ENCODE peak calls at places on chromosomes 7 and 10, in nine cellular contexts. S is left cardiac atrium; I is activated T-cell treated with anti-CD3 and anti-CD28 coated beads, Interleukin-2, amount 50 U/mL, for 72 hours; X is activated CD4-positive, alpha-beta T cell treated with anti-CD3 and anti-CD28 coated beads, Interleukin-2, amount 50 U/mL, for 1 hour; M is left lobe of liver; T is fibroblast of pulmonary artery; E is non-pigmented ciliary epithelial cell; A is memory B cell; K is PC-3. O is an unnamed sample.

GRCh38 chr10:17383801-17384445 is 70.5 kb downstream of the ST8SIA6 start:
- DNase-seq in S (no peak), I (no peak), X (no peak), M (no peak), T (peak; percentile 2), E (no peak), A (no peak), K (no peak), O (no peak)

GRCh38 chr7:152076324-152076821 is 50.9 kb downstream of the GALNT11 start:
- DNase-seq in S (no peak), I (peak; percentile 5), X (no peak), M (no peak), T (peak; percentile 16), E (no peak), A (no peak), K (peak; percentile 31), O (no peak)

GRCh38 chr7:132514430-132514829 is 61.8 kb downstream of the PLXNA4 start:
- DNase-seq in S (no peak), I (no peak), X (no peak), M (no peak), T (no peak), E (no peak), A (no peak), K (no peak), O (no peak)

GRCh38 chr7:48183370-48183743 is 12.1 kb downstream of the ABCA13 start:
- DNase-seq in S (no peak), I (no peak), X (no peak), M (no peak), T (no peak), E (no peak), A (no peak), K (no peak), O (no peak)

GRCh38 chr7:74061840-74062539 is 21.6 kb upstream of the LIMK1 start:
- DNase-seq in S (peak; percentile 89), I (peak; percentile 69), X (peak; percentile 60), M (peak; percentile 90), T (peak; percentile 96), E (peak; percentile 65), A (peak; percentile 55), K (peak; percentile 85), O (peak; percentile 94)

GRCh38 chr7:36038063-36038721 is 114.9 kb upstream of the EEPD1 start:
- DNase-seq in S (no peak), I (no peak), X (no peak), M (no peak), T (no peak), E (no peak), A (no peak), K (peak; percentile 84), O (no peak)

GRCh38 chr10:46556515-46557318 is at the start of gene GPRIN2:
- DNase-seq in S (no peak), I (no peak), X (no peak), M (no peak), T (no peak), E (no peak), A (peak; percentile 10), K (peak; percentile 31), O (peak; percentile 95)

GRCh38 chr7:105346593-105347322 is 42.0 kb downstream of the SRPK2 start:
- DNase-seq in S (no peak), I (no peak), X (no peak), M (no peak), T (no peak), E (no peak), A (no peak), K (no peak), O (no peak)

GRCh38 chr7:129166745-129167144 is 21.7 kb upstream of the SMO start:
- DNase-seq in S (no peak), I (peak; percentile 33), X (no peak), M (no peak), T (no peak), E (no peak), A (no peak), K (no peak), O (no peak)

GRCh38 chr7:129741743-129742213 is 130.3 kb downstream of the NRF1 start:
- DNase-seq in S (no peak), I (no peak), X (no peak), M (no peak), T (no peak), E (no peak), A (no peak), K (peak; percentile 7), O (no peak)

GRCh38 chr7:34131371-34131770 is 226.0 kb downstream of the BMPER start:
- DNase-seq in S (no peak), I (no peak), X (no peak), M (no peak), T (no peak), E (no peak), A (no peak), K (no peak), O (no peak)

GRCh38 chr7:106282374-106282773 is 2.4 kb downstream of the NAMPT start:
- DNase-seq in S (no peak), I (no peak), X (no peak), M (no peak), T (peak; percentile 66), E (no peak), A (no peak), K (no peak), O (no peak)

GRCh38 chr7:43824963-43825362 is 44.4 kb downstream of the MRPS24 start:
- DNase-seq in S (no peak), I (no peak), X (no peak), M (no peak), T (no peak), E (no peak), A (no peak), K (no peak), O (no peak)

GRCh38 chr7:128891110-128891941 is 19.2 kb downstream of the KCP start:
- DNase-seq in S (peak; percentile 21), I (no peak), X (no peak), M (no peak), T (no peak), E (no peak), A (no peak), K (peak; percentile 56), O (no peak)

GRCh38 chr7:71497233-71497946 is 365.4 kb downstream of the GALNT17 start:
- DNase-seq in S (peak; percentile 59), I (no peak), X (no peak), M (no peak), T (no peak), E (no peak), A (no peak), K (no peak), O (no peak)

GRCh38 chr10:112880633-112881530 is 69.2 kb upstream of the TCF7L2 start:
- DNase-seq in S (no peak), I (no peak), X (no peak), M (no peak), T (no peak), E (no peak), A (no peak), K (no peak), O (no peak)

GRCh38 chr10:48798486-48799254 is 114.0 kb downstream of the WDFY4 start:
- DNase-seq in S (no peak), I (no peak), X (no peak), M (peak; percentile 36), T (no peak), E (no peak), A (no peak), K (no peak), O (no peak)

GRCh38 chr7:75064291-75064690 is 9.3 kb downstream of the RCC1L start:
- DNase-seq in S (no peak), I (no peak), X (no peak), M (no peak), T (no peak), E (no peak), A (no peak), K (no peak), O (no peak)

GRCh38 chr10:89032141-89032814 is 41.7 kb downstream of the FAS start:
- DNase-seq in S (no peak), I (peak; percentile 72), X (no peak), M (no peak), T (peak; percentile 82), E (peak; percentile 53), A (no peak), K (peak; percentile 77), O (no peak)

GRCh38 chr10:37976091-37976879 is at the start of gene ZNF25:
- DNase-seq in S (peak; percentile 99), I (peak; percentile 94), X (peak; percentile 97), M (peak; percentile 99), T (peak; percentile 99), E (peak; percentile 93), A (peak; percentile 91), K (peak; percentile 100), O (peak; percentile 99)

GRCh38 chr7:155983176-155983815 is 171.0 kb upstream of the SHH start:
- DNase-seq in S (no peak), I (no peak), X (no peak), M (peak; percentile 30), T (no peak), E (no peak), A (no peak), K (no peak), O (no peak)

GRCh38 chr7:107207459-107207858 is 38.7 kb downstream of the HBP1 start:
- DNase-seq in S (no peak), I (no peak), X (no peak), M (no peak), T (no peak), E (no peak), A (no peak), K (no peak), O (no peak)

GRCh38 chr7:86867163-86867762 is 192.2 kb downstream of the ELAPOR2 start:
- DNase-seq in S (no peak), I (no peak), X (no peak), M (no peak), T (no peak), E (no peak), A (no peak), K (no peak), O (no peak)

GRCh38 chr10:62077330-62078015 is 176.0 kb downstream of the ARID5B start:
- DNase-seq in S (no peak), I (no peak), X (no peak), M (no peak), T (no peak), E (no peak), A (no peak), K (no peak), O (no peak)

GRCh38 chr7:26179422-26179821 is 21.1 kb downstream of the HNRNPA2B1 start:
- DNase-seq in S (no peak), I (no peak), X (no peak), M (no peak), T (no peak), E (no peak), A (no peak), K (no peak), O (no peak)

GRCh38 chr10:69220510-69220909 is 378 bp downstream of the HKDC1 start:
- DNase-seq in S (no peak), I (no peak), X (no peak), M (no peak), T (no peak), E (no peak), A (no peak), K (no peak), O (no peak)

GRCh38 chr10:132412316-132413192 is 15.6 kb downstream of the PWWP2B start:
- DNase-seq in S (no peak), I (no peak), X (no peak), M (no peak), T (no peak), E (no peak), A (no peak), K (no peak), O (no peak)

GRCh38 chr7:131633342-131633843 is 77.0 kb upstream of the PODXL start:
- DNase-seq in S (peak; percentile 58), I (no peak), X (no peak), M (no peak), T (peak; percentile 58), E (peak; percentile 23), A (no peak), K (peak; percentile 86), O (no peak)

GRCh38 chr10:96097865-96098264 is 32.2 kb upstream of the ZNF518A start:
- DNase-seq in S (no peak), I (no peak), X (no peak), M (no peak), T (no peak), E (no peak), A (no peak), K (no peak), O (no peak)

GRCh38 chr7:24932815-24933214 is 47.2 kb downstream of the OSBPL3 start:
- DNase-seq in S (peak; percentile 25), I (no peak), X (no peak), M (no peak), T (no peak), E (no peak), A (no peak), K (no peak), O (no peak)

GRCh38 chr10:104327745-104328635 is 10.3 kb downstream of the ITPRIP start:
- DNase-seq in S (peak; percentile 71), I (no peak), X (no peak), M (no peak), T (peak; percentile 87), E (peak; percentile 63), A (no peak), K (peak; percentile 80), O (no peak)

O was measured in vagina.